ENCODE peak calls at places on chromosome 2, in nine cellular contexts. P is neural progenitor cell, W is cardiac muscle cell, V is heart right ventricle, O is small intestine, B is tibial artery, I is esophagus squamous epithelium, Z is GM23338, E is sigmoid colon. J is an unnamed sample.
A peak's percentile ranks its signal among the peaks of the same experiment; 100 is the strongest.

GRCh38 chr2:218269900-218270720 is at the start of the genes AAMP and PNKD:
- DNase-seq in Z (peak; percentile 100), O (peak; percentile 100), I (peak; percentile 99), V (peak; percentile 100), E (peak; percentile 100), P (peak; percentile 100), B (peak; percentile 100), W (peak; percentile 100), J (peak; percentile 100)

GRCh38 chr2:72887032-72887835 is at the start of gene SPR:
- DNase-seq in O (peak; percentile 81), E (peak; percentile 82), I (no peak), B (peak; percentile 83), Z (peak; percentile 73), W (peak; percentile 75), P (peak; percentile 76), V (peak; percentile 71), J (peak; percentile 88)

GRCh38 chr2:240832205-240832727 is 12.2 kb upstream of the KIF1A start:
- DNase-seq in E (peak; percentile 95), Z (peak; percentile 98), V (peak; percentile 89), W (peak; percentile 94), O (peak; percentile 91), P (peak; percentile 100), B (peak; percentile 83), I (peak; percentile 66), J (peak; percentile 95)

GRCh38 chr2:151560289-151560688 is 150.6 kb downstream of the RIF1 start:
- DNase-seq in P (no peak), B (no peak), E (no peak), O (no peak), W (peak; percentile 77), V (peak; percentile 49), I (no peak), Z (no peak), J (no peak)

GRCh38 chr2:122326448-122326847 is 571.0 kb downstream of the TSN start:
- DNase-seq in Z (no peak), E (no peak), O (no peak), B (no peak), V (no peak), W (no peak), I (no peak), P (no peak), J (no peak)

GRCh38 chr2:23452397-23452796 is 67.4 kb downstream of the KLHL29 start:
- DNase-seq in Z (no peak), B (no peak), O (no peak), V (no peak), E (no peak), W (no peak), I (no peak), P (no peak), J (no peak)

GRCh38 chr2:42164046-42164445 is 5.1 kb upstream of the EML4 start:
- DNase-seq in E (no peak), V (no peak), I (no peak), P (no peak), O (no peak), Z (no peak), W (no peak), B (no peak), J (no peak)

GRCh38 chr2:17672583-17673317 is 80.9 kb downstream of the SMC6 start:
- DNase-seq in Z (no peak), I (no peak), E (no peak), W (no peak), P (no peak), B (no peak), V (no peak), O (no peak), J (no peak)

GRCh38 chr2:67670704-67671300 is 273.7 kb downstream of the ETAA1 start:
- DNase-seq in P (no peak), Z (no peak), I (no peak), B (no peak), V (no peak), W (no peak), E (no peak), O (no peak), J (no peak)

GRCh38 chr2:26880910-26881435 is 33.0 kb downstream of the DPYSL5 start:
- DNase-seq in V (no peak), W (no peak), I (no peak), E (no peak), O (no peak), Z (no peak), P (no peak), B (no peak), J (no peak)

GRCh38 chr2:203688798-203689197 is 17.6 kb upstream of the CD28 start:
- DNase-seq in O (peak; percentile 39), B (no peak), Z (peak; percentile 9), E (no peak), P (peak; percentile 6), I (no peak), W (peak; percentile 48), V (peak; percentile 67), J (no peak)

GRCh38 chr2:38093503-38093902 is 17.6 kb upstream of the CYP1B1 start:
- DNase-seq in O (no peak), P (no peak), V (no peak), I (no peak), Z (no peak), B (no peak), E (no peak), W (no peak), J (no peak)

GRCh38 chr2:42047488-42048317 is at the start of gene PKDCC:
- DNase-seq in O (no peak), E (peak; percentile 95), V (peak; percentile 83), I (no peak), W (peak; percentile 93), P (peak; percentile 95), B (peak; percentile 82), Z (peak; percentile 86), J (peak; percentile 83)

GRCh38 chr2:96493072-96493471 is 12.1 kb downstream of the NEURL3 start:
- DNase-seq in W (no peak), B (no peak), E (no peak), I (no peak), V (no peak), O (no peak), Z (peak; percentile 51), P (peak; percentile 41), J (no peak)

DNA sequence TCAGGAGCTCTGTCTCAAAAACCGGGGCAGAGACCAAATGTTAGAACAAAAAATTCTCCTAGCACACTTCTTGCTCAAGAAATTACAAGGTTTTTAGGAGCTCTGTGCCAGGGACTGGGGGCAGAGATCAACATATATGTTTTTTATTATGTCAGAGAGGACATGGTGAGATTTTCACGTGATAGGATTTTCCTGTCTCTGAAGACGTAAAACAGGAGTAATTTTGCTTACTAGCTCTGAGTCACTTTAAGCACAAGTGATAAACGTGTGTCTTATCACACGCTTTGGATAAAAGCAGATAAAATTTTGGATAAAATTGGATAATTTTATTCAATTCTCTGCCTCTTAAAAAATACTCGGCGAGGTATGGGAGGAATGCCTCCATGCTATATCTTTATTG is 34.9 kb upstream of the ODC1 start:
- DNase-seq in B (no peak), O (no peak), P (no peak), I (no peak), W (no peak), Z (no peak), E (no peak), V (no peak), J (no peak)
- H3K27me3 ChIP-seq in B (peaks cover 19% of the 10 kb centered on the region), O (no peaks in the 10 kb centered on the region), P (no peaks in the 10 kb centered on the region), I (peaks cover 43% of the 10 kb centered on the region), W (peaks cover 55% of the 10 kb centered on the region), Z (no peaks in the 10 kb centered on the region), E (no peaks in the 10 kb centered on the region), V (peaks cover 36% of the 10 kb centered on the region), J (no peaks in the 10 kb centered on the region)

GRCh38 chr2:35973737-35974132 is 381.8 kb upstream of the CRIM1 start:
- DNase-seq in O (peak; percentile 88), W (no peak), I (no peak), B (no peak), P (no peak), V (peak; percentile 87), E (no peak), Z (no peak), J (no peak)
- H3K4me3 ChIP-seq in O (no peak overlapping the region), W (no peak overlapping the region), I (no peak overlapping the region), B (no peak overlapping the region), P (no peak overlapping the region), V (no peak overlapping the region), E (no peak overlapping the region), Z (no peak overlapping the region), J (no peak overlapping the region)

GRCh38 chr2:7011376-7012083 is 94.3 kb downstream of the RNF144A start:
- DNase-seq in Z (no peak), W (no peak), B (no peak), O (no peak), V (no peak), I (no peak), E (no peak), P (no peak), J (no peak)

GRCh38 chr2:7007488-7007845 is 90.3 kb downstream of the RNF144A start:
- DNase-seq in W (no peak), V (no peak), P (no peak), B (no peak), O (no peak), E (no peak), Z (no peak), I (no peak), J (no peak)

GRCh38 chr2:7010376-7010775 is 93.2 kb downstream of the RNF144A start:
- DNase-seq in V (peak; percentile 51), W (no peak), O (no peak), I (no peak), B (peak; percentile 44), Z (no peak), P (no peak), E (no peak), J (no peak)

GRCh38 chr2:7009207-7009911 is 92.1 kb downstream of the RNF144A start:
- DNase-seq in E (no peak), W (no peak), V (no peak), O (no peak), Z (peak; percentile 17), P (no peak), I (no peak), B (no peak), J (no peak)

DNA sequence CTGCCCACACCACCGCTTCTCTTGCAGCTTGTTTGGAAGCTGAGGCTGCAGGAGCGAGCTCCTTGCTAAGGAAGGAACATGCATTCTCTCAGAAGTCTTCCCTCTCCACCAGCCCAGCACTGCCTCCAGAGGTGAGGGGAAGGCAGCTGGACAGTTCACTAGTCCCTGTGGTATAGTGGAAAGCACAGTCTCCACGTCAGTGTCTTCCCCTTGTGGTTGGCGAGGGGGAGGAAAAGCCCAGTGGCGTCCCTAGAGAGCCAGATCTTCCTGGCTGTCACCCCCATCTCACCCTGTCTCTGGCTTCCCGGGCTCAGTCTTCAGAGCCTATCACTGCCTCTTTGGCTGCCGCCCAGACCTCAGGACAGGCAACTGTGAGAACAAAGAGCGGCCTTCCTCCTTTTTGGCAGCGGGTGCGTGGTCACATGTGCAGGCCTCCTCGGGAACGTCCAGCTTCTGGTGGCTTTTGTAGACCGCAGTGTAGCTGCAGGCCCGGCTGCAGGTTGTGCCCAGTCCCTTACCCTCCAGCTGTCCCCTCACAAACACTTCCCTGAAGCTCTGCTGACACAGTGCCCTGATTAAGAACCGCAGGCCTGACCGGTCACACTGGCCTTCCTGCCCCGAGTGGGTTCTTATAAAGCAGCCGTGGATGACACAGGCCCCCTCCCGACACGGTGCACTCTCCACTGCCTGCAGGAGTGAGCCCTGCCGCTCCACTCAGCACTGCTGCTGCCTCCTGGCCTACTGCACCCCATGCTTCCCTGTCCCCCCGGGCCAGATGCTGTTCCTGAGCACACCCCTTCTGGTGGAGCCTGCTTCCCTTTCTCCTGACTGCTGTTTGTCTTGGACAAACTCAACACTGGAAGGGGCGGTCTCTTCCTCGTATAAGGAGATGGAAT is 90.9 kb downstream of the RNF144A start:
- DNase-seq in Z (peak; percentile 17), V (peak; percentile 93), O (peak; percentile 11), I (no peak), B (peak; percentile 86), W (peak; percentile 39), E (peak; percentile 93), P (no peak), J (peak; percentile 62)
- H3K27ac ChIP-seq in Z (no peak overlapping the region), V (peak overlapping the region; percentile 80), O (peak overlapping the region; percentile 15), I (no peak overlapping the region), B (peak overlapping the region; percentile 5), W (no peak overlapping the region), E (peak overlapping the region; percentile 73), P (no peak overlapping the region), J (no peak overlapping the region)

GRCh38 chr2:63047193-63047533 is 3.5 kb upstream of the OTX1 start:
- DNase-seq in B (no peak), P (no peak), E (no peak), Z (no peak), O (no peak), W (no peak), I (no peak), V (no peak), J (no peak)
- H3K27me3 ChIP-seq in B (peaks cover 86% of the 10 kb centered on the region), P (peaks cover 35% of the 10 kb centered on the region), E (peaks cover 64% of the 10 kb centered on the region), Z (peaks cover 66% of the 10 kb centered on the region), O (peaks cover 6% of the 10 kb centered on the region), W (peaks cover 94% of the 10 kb centered on the region), I (peaks cover 80% of the 10 kb centered on the region), V (peaks cover 100% of the 10 kb centered on the region), J (peaks cover 52% of the 10 kb centered on the region)

J was measured in colonic mucosa.